ENCODE peak calls at places on chromosomes 2 and 18, in ten cellular contexts. J is B cell; R is endothelial cell; E is ELR; T is stimulated activated CD4-positive, alpha-beta T cell treated with anti-CD3 and anti-CD28 coated beads, Interleukin-15, amount 100 ng/mL, for 24 hours; D is WTC11; C is activated CD4-positive, alpha-beta T cell treated with anti-CD3 and anti-CD28 coated beads, Interleukin-2, amount 50 U/mL, for 4 hours; G is H7; O is AG08396; M is keratinocyte. U is an unnamed sample.

GRCh38 chr2:27086722-27087446 is at the start of gene KHK:
- DNase-seq in M (no peak), E (peak; percentile 36), R (peak; percentile 44), C (no peak), D (peak; percentile 67), O (no peak), G (peak; percentile 92), T (peak; percentile 55), J (no peak), U (peak; percentile 73)

GRCh38 chr2:191245869-191246531 is 796 bp downstream of the MYO1B start:
- DNase-seq in J (no peak), M (no peak), O (peak; percentile 57), T (peak; percentile 62), C (peak; percentile 4), D (peak; percentile 92), R (peak; percentile 89), E (peak; percentile 91), G (peak; percentile 86), U (peak; percentile 86)

GRCh38 chr2:121284424-121285076 is 452 bp downstream of the TFCP2L1 start:
- DNase-seq in C (no peak), J (no peak), M (no peak), T (peak; percentile 18), O (no peak), D (peak; percentile 41), E (no peak), G (peak; percentile 85), R (peak; percentile 35), U (no peak)

GRCh38 chr2:60603533-60604190 is 50.2 kb upstream of the BCL11A start:
- DNase-seq in R (no peak), M (no peak), C (no peak), D (no peak), G (no peak), O (no peak), T (no peak), J (no peak), E (no peak), U (no peak)

GRCh38 chr2:172437419-172438063 is 10.2 kb downstream of the ITGA6 start:
- DNase-seq in J (peak; percentile 51), E (peak; percentile 43), G (no peak), T (peak; percentile 46), M (no peak), R (no peak), O (no peak), D (no peak), C (no peak), U (no peak)

GRCh38 chr18:42183746-42184145 is 228.7 kb downstream of the PIK3C3 start:
- DNase-seq in M (no peak), G (no peak), T (no peak), E (peak; percentile 74), D (no peak), C (no peak), O (peak; percentile 68), R (no peak), J (no peak), U (peak; percentile 58)

GRCh38 chr2:110788936-110789335 is 56.6 kb downstream of the ACOXL start:
- DNase-seq in E (no peak), R (no peak), M (no peak), O (no peak), C (no peak), J (no peak), D (no peak), G (no peak), T (no peak), U (no peak)

GRCh38 chr2:189393440-189394111 is 47.7 kb upstream of the WDR75 start:
- DNase-seq in R (no peak), E (peak; percentile 98), O (peak; percentile 47), T (no peak), M (peak; percentile 71), J (no peak), G (no peak), D (no peak), C (no peak), U (peak; percentile 67)

GRCh38 chr18:58262581-58262980 is 218.6 kb downstream of the NEDD4L start:
- DNase-seq in D (no peak), R (no peak), T (no peak), C (no peak), M (no peak), J (no peak), O (no peak), E (no peak), G (no peak), U (no peak)

GRCh38 chr2:71934595-71935263 is 212.9 kb downstream of the CYP26B1 start:
- DNase-seq in R (no peak), J (no peak), T (no peak), E (peak; percentile 14), G (peak; percentile 9), M (no peak), O (no peak), C (no peak), D (no peak), U (peak; percentile 31)

GRCh38 chr2:28366496-28367282 is 26.0 kb upstream of the FOSL2 start:
- DNase-seq in T (peak; percentile 69), C (peak; percentile 36), D (no peak), J (no peak), E (peak; percentile 10), O (no peak), G (no peak), R (no peak), M (no peak), U (no peak)

GRCh38 chr2:119259296-119259860 is 35.7 kb downstream of the STEAP3 start:
- DNase-seq in C (no peak), G (peak; percentile 40), T (no peak), J (no peak), D (no peak), O (no peak), R (no peak), M (no peak), E (no peak), U (no peak)

GRCh38 chr2:99571609-99572344 is 82.0 kb upstream of the REV1 start:
- DNase-seq in T (no peak), R (no peak), G (no peak), C (no peak), O (no peak), M (no peak), D (no peak), E (no peak), J (no peak), U (no peak)

GRCh38 chr18:59878644-59879043 is 21.2 kb upstream of the PMAIP1 start:
- DNase-seq in O (no peak), D (no peak), E (peak; percentile 55), C (no peak), J (no peak), G (no peak), R (no peak), M (no peak), T (no peak), U (no peak)

GRCh38 chr18:79588636-79589481 is 90.7 kb upstream of the CTDP1 start:
- DNase-seq in T (no peak), E (peak; percentile 4), C (no peak), D (peak; percentile 47), G (peak; percentile 92), M (no peak), J (no peak), O (peak; percentile 87), R (no peak), U (peak; percentile 12)

GRCh38 chr18:26460449-26461091 is 87.8 kb downstream of the KCTD1 start:
- DNase-seq in M (peak; percentile 57), C (no peak), D (no peak), E (no peak), R (no peak), G (no peak), O (no peak), T (no peak), J (no peak), U (no peak)